ENCODE peak calls at places on chromosomes 13 and 19, in eight cellular contexts. One of them, this sample, is unnamed.

GRCh38 chr13:109146912-109147624 is 517.7 kb downstream of the MYO16 start:
- DNase-seq in stomach: no peak
- DNase-seq in SK-N-SH: peak; percentile 45
- DNase-seq in OCI-LY7: no peak
- DNase-seq in breast epithelium: no peak
- DNase-seq in PC-9: peak; percentile 53
- DNase-seq in body of pancreas: no peak
- DNase-seq in cardiac muscle cell: no peak
- DNase-seq in this sample: no peak

GRCh38 chr19:383922-384800 is 24.8 kb downstream of the C2CD4C start:
- DNase-seq in PC-9: no peak
- DNase-seq in SK-N-SH: peak; percentile 84
- DNase-seq in body of pancreas: peak; percentile 40
- DNase-seq in cardiac muscle cell: peak; percentile 64
- DNase-seq in breast epithelium: peak; percentile 50
- DNase-seq in stomach: peak; percentile 40
- DNase-seq in OCI-LY7: no peak
- DNase-seq in this sample: no peak

GRCh38 chr13:45224181-45224580 is 23.3 kb upstream of the KCTD4 start:
- DNase-seq in PC-9: no peak
- DNase-seq in body of pancreas: no peak
- DNase-seq in cardiac muscle cell: no peak
- DNase-seq in stomach: no peak
- DNase-seq in breast epithelium: no peak
- DNase-seq in SK-N-SH: no peak
- DNase-seq in OCI-LY7: no peak
- DNase-seq in this sample: no peak

GRCh38 chr19:1074512-1075283 is 7.7 kb downstream of the ARHGAP45 start:
- DNase-seq in cardiac muscle cell: no peak
- DNase-seq in OCI-LY7: peak; percentile 90
- DNase-seq in breast epithelium: peak; percentile 82
- DNase-seq in PC-9: peak; percentile 76
- DNase-seq in stomach: peak; percentile 94
- DNase-seq in SK-N-SH: peak; percentile 100
- DNase-seq in body of pancreas: peak; percentile 71
- DNase-seq in this sample: peak; percentile 92

GRCh38 chr19:10927691-10928562 is 512 bp downstream of the YIPF2 start:
- DNase-seq in stomach: no peak
- DNase-seq in cardiac muscle cell: no peak
- DNase-seq in SK-N-SH: no peak
- DNase-seq in OCI-LY7: no peak
- DNase-seq in breast epithelium: no peak
- DNase-seq in body of pancreas: no peak
- DNase-seq in PC-9: no peak
- DNase-seq in this sample: no peak

GRCh38 chr13:81639984-81640582 is 1299.2 kb upstream of the SPRY2 start:
- DNase-seq in SK-N-SH: peak; percentile 8
- DNase-seq in stomach: no peak
- DNase-seq in OCI-LY7: peak; percentile 1
- DNase-seq in body of pancreas: no peak
- DNase-seq in PC-9: no peak
- DNase-seq in cardiac muscle cell: no peak
- DNase-seq in breast epithelium: no peak
- DNase-seq in this sample: no peak

GRCh38 chr19:35033067-35034004 is 3.1 kb downstream of the SCN1B start:
- DNase-seq in stomach: no peak
- DNase-seq in OCI-LY7: no peak
- DNase-seq in cardiac muscle cell: no peak
- DNase-seq in PC-9: no peak
- DNase-seq in SK-N-SH: no peak
- DNase-seq in body of pancreas: no peak
- DNase-seq in breast epithelium: no peak
- DNase-seq in this sample: no peak

GRCh38 chr13:23810842-23811241 is 78.4 kb downstream of the MIPEP start:
- DNase-seq in PC-9: no peak
- DNase-seq in OCI-LY7: peak; percentile 75
- DNase-seq in breast epithelium: no peak
- DNase-seq in stomach: no peak
- DNase-seq in cardiac muscle cell: peak; percentile 9
- DNase-seq in SK-N-SH: no peak
- DNase-seq in body of pancreas: no peak
- DNase-seq in this sample: no peak

GRCh38 chr13:30307966-30308290 is 577 bp upstream of the KATNAL1 start:
- DNase-seq in SK-N-SH: no peak
- DNase-seq in body of pancreas: no peak
- DNase-seq in cardiac muscle cell: no peak
- DNase-seq in OCI-LY7: peak; percentile 34
- DNase-seq in stomach: no peak
- DNase-seq in breast epithelium: no peak
- DNase-seq in PC-9: no peak
- DNase-seq in this sample: no peak

GRCh38 chr13:53694814-53695533 is 666.4 kb downstream of the OLFM4 start:
- DNase-seq in breast epithelium: no peak
- DNase-seq in PC-9: no peak
- DNase-seq in stomach: no peak
- DNase-seq in SK-N-SH: no peak
- DNase-seq in OCI-LY7: no peak
- DNase-seq in body of pancreas: no peak
- DNase-seq in cardiac muscle cell: no peak
- DNase-seq in this sample: no peak

GRCh38 chr13:106034201-106034600 is 501.3 kb downstream of the EFNB2 start:
- DNase-seq in stomach: no peak
- DNase-seq in SK-N-SH: no peak
- DNase-seq in body of pancreas: no peak
- DNase-seq in cardiac muscle cell: no peak
- DNase-seq in PC-9: no peak
- DNase-seq in OCI-LY7: no peak
- DNase-seq in breast epithelium: no peak
- DNase-seq in this sample: no peak

GRCh38 chr13:44726777-44727176 is 150.6 kb upstream of the TSC22D1 start:
- DNase-seq in stomach: no peak
- DNase-seq in SK-N-SH: no peak
- DNase-seq in body of pancreas: no peak
- DNase-seq in breast epithelium: no peak
- DNase-seq in cardiac muscle cell: no peak
- DNase-seq in OCI-LY7: no peak
- DNase-seq in PC-9: peak; percentile 32
- DNase-seq in this sample: no peak

GRCh38 chr13:25966086-25966485 is 85.7 kb downstream of the SHISA2 start:
- DNase-seq in stomach: no peak
- DNase-seq in SK-N-SH: no peak
- DNase-seq in cardiac muscle cell: no peak
- DNase-seq in body of pancreas: no peak
- DNase-seq in PC-9: no peak
- DNase-seq in breast epithelium: no peak
- DNase-seq in OCI-LY7: no peak
- DNase-seq in this sample: no peak

GRCh38 chr19:36771275-36772231 is 1.1 kb downstream of the ZNF850 start:
- DNase-seq in body of pancreas: peak; percentile 63
- DNase-seq in OCI-LY7: peak; percentile 42
- DNase-seq in breast epithelium: peak; percentile 73
- DNase-seq in PC-9: peak; percentile 76
- DNase-seq in SK-N-SH: peak; percentile 75
- DNase-seq in cardiac muscle cell: peak; percentile 97
- DNase-seq in stomach: peak; percentile 62
- DNase-seq in this sample: peak; percentile 53

GRCh38 chr13:19158526-19158925 is 23.1 kb downstream of the TUBA3C start:
- DNase-seq in breast epithelium: no peak
- DNase-seq in cardiac muscle cell: no peak
- DNase-seq in SK-N-SH: no peak
- DNase-seq in body of pancreas: no peak
- DNase-seq in PC-9: no peak
- DNase-seq in OCI-LY7: no peak
- DNase-seq in stomach: no peak
- DNase-seq in this sample: no peak

GRCh38 chr13:44474122-44474910 is 100.7 kb downstream of the SERP2 start:
- DNase-seq in PC-9: peak; percentile 22
- DNase-seq in body of pancreas: no peak
- DNase-seq in OCI-LY7: no peak
- DNase-seq in cardiac muscle cell: peak; percentile 12
- DNase-seq in stomach: no peak
- DNase-seq in breast epithelium: no peak
- DNase-seq in SK-N-SH: no peak
- DNase-seq in this sample: no peak

GRCh38 chr13:46571189-46571901 is 18.4 kb downstream of the LRCH1 start:
- DNase-seq in breast epithelium: no peak
- DNase-seq in body of pancreas: no peak
- DNase-seq in OCI-LY7: no peak
- DNase-seq in stomach: no peak
- DNase-seq in PC-9: no peak
- DNase-seq in SK-N-SH: no peak
- DNase-seq in cardiac muscle cell: no peak
- DNase-seq in this sample: no peak

GRCh38 chr13:20848944-20849343 is 53.6 kb downstream of the XPO4 start:
- DNase-seq in cardiac muscle cell: peak; percentile 48
- DNase-seq in body of pancreas: no peak
- DNase-seq in PC-9: no peak
- DNase-seq in OCI-LY7: no peak
- DNase-seq in stomach: no peak
- DNase-seq in breast epithelium: no peak
- DNase-seq in SK-N-SH: no peak
- DNase-seq in this sample: no peak

GRCh38 chr13:98273824-98274786 is 97.0 kb upstream of the RNF113B start:
- DNase-seq in PC-9: no peak
- DNase-seq in SK-N-SH: no peak
- DNase-seq in cardiac muscle cell: peak; percentile 29
- DNase-seq in breast epithelium: no peak
- DNase-seq in OCI-LY7: no peak
- DNase-seq in body of pancreas: no peak
- DNase-seq in stomach: no peak
- DNase-seq in this sample: no peak

GRCh38 chr13:83752141-83752540 is 130.1 kb downstream of the SLITRK1 start:
- DNase-seq in OCI-LY7: no peak
- DNase-seq in stomach: no peak
- DNase-seq in cardiac muscle cell: no peak
- DNase-seq in SK-N-SH: no peak
- DNase-seq in PC-9: no peak
- DNase-seq in body of pancreas: no peak
- DNase-seq in breast epithelium: no peak
- DNase-seq in this sample: no peak

GRCh38 chr19:33175156-33175782 is 18.9 kb upstream of the LRP3 start:
- DNase-seq in PC-9: no peak
- DNase-seq in cardiac muscle cell: no peak
- DNase-seq in stomach: no peak
- DNase-seq in SK-N-SH: no peak
- DNase-seq in breast epithelium: no peak
- DNase-seq in OCI-LY7: no peak
- DNase-seq in body of pancreas: no peak
- DNase-seq in this sample: no peak
- H3K4me3 ChIP-seq in PC-9: peak overlapping the region; percentile 86
- H3K4me3 ChIP-seq in cardiac muscle cell: no peak overlapping the region
- H3K4me3 ChIP-seq in stomach: no peak overlapping the region
- H3K4me3 ChIP-seq in SK-N-SH: peak overlapping the region; percentile 81
- H3K4me3 ChIP-seq in breast epithelium: no peak overlapping the region
- H3K4me3 ChIP-seq in OCI-LY7: peak overlapping the region; percentile 85
- H3K4me3 ChIP-seq in body of pancreas: no peak overlapping the region
- H3K4me3 ChIP-seq in this sample: no peak overlapping the region

GRCh38 chr19:51010066-51010795 is 8.8 kb upstream of the KLK8 start:
- DNase-seq in SK-N-SH: no peak
- DNase-seq in stomach: no peak
- DNase-seq in cardiac muscle cell: no peak
- DNase-seq in PC-9: peak; percentile 50
- DNase-seq in body of pancreas: no peak
- DNase-seq in breast epithelium: no peak
- DNase-seq in OCI-LY7: no peak
- DNase-seq in this sample: no peak

GRCh38 chr19:51009061-51009891 is 7.9 kb upstream of the KLK8 start:
- DNase-seq in stomach: no peak
- DNase-seq in cardiac muscle cell: no peak
- DNase-seq in SK-N-SH: peak; percentile 4
- DNase-seq in OCI-LY7: no peak
- DNase-seq in body of pancreas: no peak
- DNase-seq in breast epithelium: no peak
- DNase-seq in PC-9: no peak
- DNase-seq in this sample: no peak

GRCh38 chr19:51005248-51005647 is 3.8 kb upstream of the KLK8 start:
- DNase-seq in body of pancreas: no peak
- DNase-seq in cardiac muscle cell: no peak
- DNase-seq in breast epithelium: no peak
- DNase-seq in OCI-LY7: no peak
- DNase-seq in SK-N-SH: no peak
- DNase-seq in stomach: no peak
- DNase-seq in PC-9: no peak
- DNase-seq in this sample: no peak

GRCh38 chr19:51006406-51006805 is 5.0 kb upstream of the KLK8 start:
- DNase-seq in body of pancreas: no peak
- DNase-seq in PC-9: no peak
- DNase-seq in breast epithelium: no peak
- DNase-seq in cardiac muscle cell: no peak
- DNase-seq in stomach: no peak
- DNase-seq in SK-N-SH: peak; percentile 9
- DNase-seq in OCI-LY7: no peak
- DNase-seq in this sample: no peak

GRCh38 chr19:51007488-51007887 is 6.1 kb upstream of the KLK8 start:
- DNase-seq in body of pancreas: no peak
- DNase-seq in breast epithelium: no peak
- DNase-seq in cardiac muscle cell: no peak
- DNase-seq in PC-9: no peak
- DNase-seq in SK-N-SH: no peak
- DNase-seq in stomach: no peak
- DNase-seq in OCI-LY7: no peak
- DNase-seq in this sample: no peak
- H3K4me1 ChIP-seq in body of pancreas: no peaks in the 10 kb centered on the region
- H3K4me1 ChIP-seq in breast epithelium: no peaks in the 10 kb centered on the region
- H3K4me1 ChIP-seq in cardiac muscle cell: no peaks in the 10 kb centered on the region
- H3K4me1 ChIP-seq in PC-9: peaks cover 19% of the 10 kb centered on the region
- H3K4me1 ChIP-seq in SK-N-SH: no peaks in the 10 kb centered on the region
- H3K4me1 ChIP-seq in stomach: no peaks in the 10 kb centered on the region
- H3K4me1 ChIP-seq in OCI-LY7: no peaks in the 10 kb centered on the region
- H3K4me1 ChIP-seq in this sample: no peaks in the 10 kb centered on the region

GRCh38 chr19:41159861-41160260 is 33.2 kb upstream of the CYP2S1 start:
- DNase-seq in breast epithelium: no peak
- DNase-seq in stomach: no peak
- DNase-seq in SK-N-SH: no peak
- DNase-seq in cardiac muscle cell: no peak
- DNase-seq in PC-9: no peak
- DNase-seq in OCI-LY7: no peak
- DNase-seq in body of pancreas: no peak
- DNase-seq in this sample: no peak

GRCh38 chr19:41166888-41167804 is 25.9 kb upstream of the CYP2S1 start:
- DNase-seq in stomach: peak; percentile 79
- DNase-seq in PC-9: peak; percentile 19
- DNase-seq in breast epithelium: no peak
- DNase-seq in body of pancreas: peak; percentile 15
- DNase-seq in OCI-LY7: no peak
- DNase-seq in cardiac muscle cell: no peak
- DNase-seq in SK-N-SH: no peak
- DNase-seq in this sample: no peak

GRCh38 chr19:41156207-41156606 is 36.8 kb upstream of the CYP2S1 start:
- DNase-seq in breast epithelium: no peak
- DNase-seq in PC-9: no peak
- DNase-seq in stomach: no peak
- DNase-seq in SK-N-SH: no peak
- DNase-seq in cardiac muscle cell: no peak
- DNase-seq in body of pancreas: no peak
- DNase-seq in OCI-LY7: no peak
- DNase-seq in this sample: no peak

GRCh38 chr19:41161903-41162302 is 31.1 kb upstream of the CYP2S1 start:
- DNase-seq in PC-9: no peak
- DNase-seq in cardiac muscle cell: no peak
- DNase-seq in body of pancreas: no peak
- DNase-seq in SK-N-SH: no peak
- DNase-seq in stomach: no peak
- DNase-seq in breast epithelium: no peak
- DNase-seq in OCI-LY7: no peak
- DNase-seq in this sample: no peak
- TF ChIP-seq CTCF in PC-9: peak; percentile 40
- TF ChIP-seq CTCF in cardiac muscle cell: peak; percentile 16
- TF ChIP-seq CTCF in body of pancreas: no peak
- TF ChIP-seq CTCF in SK-N-SH: peak; percentile 45
- TF ChIP-seq CTCF in stomach: no peak
- TF ChIP-seq CTCF in breast epithelium: no peak
- TF ChIP-seq CTCF in OCI-LY7: peak; percentile 58
- TF ChIP-seq CTCF in this sample: no peak

GRCh38 chr19:7521551-7522071 is 813 bp upstream of the MCOLN1 start:
- DNase-seq in body of pancreas: no peak
- DNase-seq in breast epithelium: no peak
- DNase-seq in SK-N-SH: no peak
- DNase-seq in OCI-LY7: no peak
- DNase-seq in stomach: no peak
- DNase-seq in cardiac muscle cell: no peak
- DNase-seq in PC-9: no peak
- DNase-seq in this sample: no peak
- H3K4me3 ChIP-seq in body of pancreas: no peak overlapping the region
- H3K4me3 ChIP-seq in breast epithelium: no peak overlapping the region
- H3K4me3 ChIP-seq in SK-N-SH: peak overlapping the region; percentile 89
- H3K4me3 ChIP-seq in OCI-LY7: peak overlapping the region; percentile 78
- H3K4me3 ChIP-seq in stomach: peak overlapping the region; percentile 84
- H3K4me3 ChIP-seq in cardiac muscle cell: peak overlapping the region; percentile 87
- H3K4me3 ChIP-seq in PC-9: peak overlapping the region; percentile 89
- H3K4me3 ChIP-seq in this sample: no peak overlapping the region

This sample was measured in lung.